ENCODE peak calls at places on chromosomes 12 and 14, in seven cellular contexts. X, P, N, S, U, W and B are unnamed samples.

GRCh38 chr14:102493585-102493984 is 16.0 kb downstream of the ANKRD9 start:
- DNase-seq in W (no peak), U (no peak), P (no peak), X (peak; percentile 24), S (no peak), N (no peak), B (no peak)

GRCh38 chr14:31263485-31264133 is 56.0 kb upstream of the HECTD1 start:
- DNase-seq in S (no peak), W (no peak), X (peak; percentile 82), U (no peak), P (no peak), N (peak; percentile 99), B (no peak)

GRCh38 chr14:32354716-32355115 is 25.6 kb downstream of the AKAP6 start:
- DNase-seq in U (no peak), N (no peak), W (no peak), S (no peak), P (no peak), X (no peak), B (no peak)

GRCh38 chr12:4587108-4587507 is 25.1 kb downstream of the DYRK4 start:
- DNase-seq in X (no peak), W (no peak), P (no peak), S (no peak), U (no peak), N (no peak), B (no peak)

GRCh38 chr12:132342322-132342721 is 12.9 kb upstream of the GALNT9 start:
- DNase-seq in X (no peak), N (peak; percentile 12), P (no peak), S (no peak), U (no peak), W (no peak), B (no peak)

GRCh38 chr12:104519190-104519857 is 62.6 kb downstream of the CHST11 start:
- DNase-seq in X (no peak), S (no peak), P (no peak), N (no peak), U (no peak), W (peak; percentile 61), B (no peak)

GRCh38 chr12:20463920-20464524 is 95.7 kb downstream of the PDE3A start:
- DNase-seq in S (peak; percentile 16), N (peak; percentile 49), U (no peak), W (no peak), X (no peak), P (no peak), B (no peak)

GRCh38 chr12:120314220-120314619 is 12.1 kb downstream of the SIRT4 start:
- DNase-seq in P (no peak), X (no peak), S (no peak), U (no peak), N (peak; percentile 25), W (no peak), B (no peak)

GRCh38 chr12:113128802-113129663 is 6.5 kb downstream of the RASAL1 start:
- DNase-seq in W (no peak), N (no peak), X (no peak), P (no peak), U (no peak), S (no peak), B (no peak)

GRCh38 chr14:54696998-54697397 is 130.1 kb downstream of the SAMD4A start:
- DNase-seq in S (no peak), N (no peak), U (no peak), W (no peak), X (no peak), P (no peak), B (no peak)

GRCh38 chr12:122006186-122006926 is 15.3 kb upstream of the BCL7A start:
- DNase-seq in N (no peak), X (no peak), W (peak; percentile 56), S (no peak), P (no peak), U (no peak), B (no peak)

GRCh38 chr12:104733717-104734175 is 224.3 kb downstream of the SLC41A2 start:
- DNase-seq in N (no peak), X (no peak), W (peak; percentile 42), U (no peak), P (no peak), S (no peak), B (no peak)

GRCh38 chr12:95445884-95446482 is 28.0 kb upstream of the METAP2 start:
- DNase-seq in W (no peak), S (no peak), N (no peak), P (no peak), X (no peak), U (no peak), B (no peak)

GRCh38 chr12:103441437-103442186 is 54.2 kb downstream of the C12orf42 start:
- DNase-seq in S (no peak), W (peak; percentile 47), U (peak; percentile 60), P (no peak), X (no peak), N (no peak), B (no peak)

GRCh38 chr12:54701940-54702592 is 53.9 kb upstream of the DCD start:
- DNase-seq in U (no peak), N (peak; percentile 60), S (no peak), P (no peak), X (no peak), W (no peak), B (peak; percentile 77)

GRCh38 chr12:89461649-89462612 is 62.7 kb downstream of the GALNT4 start:
- DNase-seq in S (peak; percentile 49), N (peak; percentile 79), X (no peak), P (no peak), W (no peak), U (no peak), B (peak; percentile 33)

GRCh38 chr14:39432619-39433451 is 602 bp upstream of the FBXO33 start:
- DNase-seq in N (peak; percentile 82), P (peak; percentile 75), X (peak; percentile 95), S (peak; percentile 92), W (peak; percentile 81), U (no peak), B (peak; percentile 93)

GRCh38 chr12:120012067-120012621 is 23.1 kb downstream of the BICDL1 start:
- DNase-seq in S (no peak), W (peak; percentile 77), P (no peak), U (peak; percentile 80), N (peak; percentile 40), X (no peak), B (peak; percentile 29)

GRCh38 chr12:25322351-25322750 is 71.6 kb upstream of the KRAS start:
- DNase-seq in W (no peak), N (no peak), X (no peak), S (no peak), U (no peak), P (no peak), B (no peak)